ENCODE peak calls at places on chromosomes 2 and 18, in seven cellular contexts. E is central memory CD4-positive, alpha-beta T cell; S is fibroblast of the aortic adventitia; Y is stimulated activated CD4-positive, alpha-beta T cell treated with anti-CD3 and anti-CD28 coated beads, TNF-alpha, amount 100 ng/mL, for 4 hours; T is HFF-Myc; I is lower lobe of right lung; M is activated T-cell treated with anti-CD3 and anti-CD28 coated beads, Interleukin-2, amount 50 U/mL, for 24 hours. O is an unnamed sample.
A peak's percentile ranks its signal among the peaks of the same experiment; 100 is the strongest.

GRCh38 chr2:205456682-205457081 is 225.6 kb upstream of the NRP2 start:
- DNase-seq in I (no peak), T (no peak), E (no peak), S (no peak), Y (no peak), M (no peak), O (no peak)

GRCh38 chr2:231162036-231162345 is 36.4 kb upstream of the ARMC9 start:
- DNase-seq in M (no peak), T (peak; percentile 95), I (no peak), Y (no peak), E (no peak), S (peak; percentile 100), O (peak; percentile 100)

GRCh38 chr18:31325051-31325450 is 7.1 kb downstream of the DSG1 start:
- DNase-seq in S (peak; percentile 79), M (no peak), T (no peak), E (no peak), I (no peak), Y (no peak), O (no peak)

GRCh38 chr2:149021271-149021719 is 17.2 kb upstream of the LYPD6B start:
- DNase-seq in E (no peak), Y (no peak), M (no peak), S (no peak), T (no peak), I (no peak), O (no peak)

GRCh38 chr2:201909961-201910361 is 103.6 kb downstream of the CDK15 start:
- DNase-seq in T (no peak), M (no peak), Y (no peak), E (no peak), S (peak; percentile 61), I (no peak), O (peak; percentile 78)

GRCh38 chr2:51855683-51856082 is 823.8 kb upstream of the NRXN1 start:
- DNase-seq in Y (no peak), M (no peak), S (no peak), T (no peak), E (no peak), I (no peak), O (no peak)

GRCh38 chr2:11802782-11803191 is 56.4 kb downstream of the LPIN1 start:
- DNase-seq in S (peak; percentile 36), E (no peak), I (no peak), T (no peak), Y (no peak), M (no peak), O (peak; percentile 70)

GRCh38 chr18:35778850-35779634 is 193.4 kb upstream of the RMP24 start:
- DNase-seq in E (no peak), M (no peak), Y (no peak), T (peak; percentile 20), I (no peak), S (no peak), O (no peak)

GRCh38 chr2:71905205-71905604 is 242.5 kb downstream of the CYP26B1 start:
- DNase-seq in E (no peak), I (no peak), T (no peak), M (no peak), Y (no peak), S (no peak), O (peak; percentile 64)

GRCh38 chr2:219446101-219446504 is 11.5 kb downstream of the SPEG start:
- DNase-seq in I (no peak), T (no peak), M (no peak), Y (no peak), E (no peak), S (peak; percentile 69), O (peak; percentile 72)

GRCh38 chr2:84486436-84487115 is 27.5 kb upstream of the SUCLG1 start:
- DNase-seq in S (peak; percentile 94), T (no peak), E (no peak), Y (no peak), M (no peak), I (no peak), O (peak; percentile 60)

O was measured in EH.